ENCODE peak calls at places on chromosome 13, in five cellular contexts. One of them, this sample, is unnamed.

GRCh38 chr13:87274209-87274819 is 396.9 kb upstream of the SLITRK5 start:
- DNase-seq in WTC11: peak
- DNase-seq in KBM-7: peak
- DNase-seq in left lung: no peak
- DNase-seq in anterior cingulate cortex: no peak
- DNase-seq in this sample: peak

GRCh38 chr13:27476943-27477681 is 26.7 kb upstream of the MTIF3 start:
- DNase-seq in WTC11: no peak
- DNase-seq in KBM-7: peak
- DNase-seq in anterior cingulate cortex: no peak
- DNase-seq in left lung: no peak
- DNase-seq in this sample: no peak

GRCh38 chr13:112836940-112837339 is 132.1 kb upstream of the MCF2L start:
- DNase-seq in left lung: no peak
- DNase-seq in KBM-7: no peak
- DNase-seq in anterior cingulate cortex: no peak
- DNase-seq in WTC11: no peak
- DNase-seq in this sample: no peak

GRCh38 chr13:99382428-99383133 is 75.4 kb upstream of the GPR183 start:
- DNase-seq in left lung: no peak
- DNase-seq in anterior cingulate cortex: no peak
- DNase-seq in WTC11: no peak
- DNase-seq in KBM-7: no peak
- DNase-seq in this sample: no peak

GRCh38 chr13:43963726-43964125 is 84.0 kb downstream of the LACC1 start:
- DNase-seq in WTC11: no peak
- DNase-seq in KBM-7: no peak
- DNase-seq in anterior cingulate cortex: no peak
- DNase-seq in left lung: no peak
- DNase-seq in this sample: no peak

GRCh38 chr13:113561417-113562084 is 23.0 kb upstream of the TFDP1 start:
- DNase-seq in anterior cingulate cortex: no peak
- DNase-seq in WTC11: no peak
- DNase-seq in left lung: peak
- DNase-seq in KBM-7: no peak
- DNase-seq in this sample: no peak

GRCh38 chr13:23432589-23432988 is 913 bp downstream of the SACS start:
- DNase-seq in KBM-7: no peak
- DNase-seq in WTC11: no peak
- DNase-seq in left lung: no peak
- DNase-seq in anterior cingulate cortex: no peak
- DNase-seq in this sample: no peak

GRCh38 chr13:113852536-113853517 is 11.0 kb downstream of the GAS6 start:
- DNase-seq in left lung: peak
- DNase-seq in WTC11: no peak
- DNase-seq in anterior cingulate cortex: no peak
- DNase-seq in KBM-7: no peak
- DNase-seq in this sample: no peak

GRCh38 chr13:20146381-20146780 is 14.5 kb downstream of the GJA3 start:
- DNase-seq in anterior cingulate cortex: no peak
- DNase-seq in KBM-7: no peak
- DNase-seq in left lung: no peak
- DNase-seq in WTC11: no peak
- DNase-seq in this sample: no peak

GRCh38 chr13:59277106-59277505 is 886.6 kb downstream of the DIAPH3 start:
- DNase-seq in WTC11: no peak
- DNase-seq in anterior cingulate cortex: no peak
- DNase-seq in KBM-7: no peak
- DNase-seq in left lung: no peak
- DNase-seq in this sample: no peak

GRCh38 chr13:106407338-106407737 is 128.1 kb downstream of the EFNB2 start:
- DNase-seq in left lung: no peak
- DNase-seq in WTC11: no peak
- DNase-seq in KBM-7: no peak
- DNase-seq in anterior cingulate cortex: no peak
- DNase-seq in this sample: no peak

GRCh38 chr13:33472446-33472845 is 186.9 kb upstream of the STARD13 start:
- DNase-seq in WTC11: no peak
- DNase-seq in anterior cingulate cortex: no peak
- DNase-seq in left lung: no peak
- DNase-seq in KBM-7: no peak
- DNase-seq in this sample: no peak

GRCh38 chr13:97434417-97435296 is 688 bp downstream of the RAP2A start:
- DNase-seq in anterior cingulate cortex: no peak
- DNase-seq in KBM-7: peak
- DNase-seq in left lung: no peak
- DNase-seq in WTC11: peak
- DNase-seq in this sample: peak

GRCh38 chr13:71285700-71286099 is 581.3 kb downstream of the DACH1 start:
- DNase-seq in anterior cingulate cortex: no peak
- DNase-seq in WTC11: no peak
- DNase-seq in left lung: no peak
- DNase-seq in KBM-7: no peak
- DNase-seq in this sample: no peak

GRCh38 chr13:99307247-99307646 is at the start of gene GPR183:
- DNase-seq in KBM-7: no peak
- DNase-seq in anterior cingulate cortex: no peak
- DNase-seq in WTC11: no peak
- DNase-seq in left lung: no peak
- DNase-seq in this sample: no peak

GRCh38 chr13:64332048-64332447 is 2898.1 kb downstream of the PCDH9 start:
- DNase-seq in left lung: no peak
- DNase-seq in anterior cingulate cortex: no peak
- DNase-seq in KBM-7: no peak
- DNase-seq in WTC11: no peak
- DNase-seq in this sample: no peak

GRCh38 chr13:53060840-53061485 is 32.4 kb downstream of the OLFM4 start:
- DNase-seq in WTC11: no peak
- DNase-seq in left lung: no peak
- DNase-seq in KBM-7: no peak
- DNase-seq in anterior cingulate cortex: no peak
- DNase-seq in this sample: peak

GRCh38 chr13:45092668-45093067 is 27.6 kb upstream of the GTF2F2 start:
- DNase-seq in KBM-7: peak
- DNase-seq in WTC11: no peak
- DNase-seq in left lung: no peak
- DNase-seq in anterior cingulate cortex: peak
- DNase-seq in this sample: no peak

GRCh38 chr13:99766641-99767045 is 204.9 kb downstream of the ZIC5 start:
- DNase-seq in anterior cingulate cortex: no peak
- DNase-seq in left lung: no peak
- DNase-seq in WTC11: peak
- DNase-seq in KBM-7: no peak
- DNase-seq in this sample: no peak

GRCh38 chr13:76722782-76723181 is 163.4 kb downstream of the KCTD12 start:
- DNase-seq in anterior cingulate cortex: no peak
- DNase-seq in left lung: no peak
- DNase-seq in WTC11: no peak
- DNase-seq in KBM-7: no peak
- DNase-seq in this sample: no peak

GRCh38 chr13:20285530-20285929 is 53.4 kb upstream of the GJB6 start:
- DNase-seq in anterior cingulate cortex: no peak
- DNase-seq in left lung: no peak
- DNase-seq in KBM-7: no peak
- DNase-seq in WTC11: no peak
- DNase-seq in this sample: no peak

GRCh38 chr13:53783466-53783865 is 754.9 kb downstream of the OLFM4 start:
- DNase-seq in anterior cingulate cortex: no peak
- DNase-seq in left lung: peak
- DNase-seq in KBM-7: no peak
- DNase-seq in WTC11: no peak
- DNase-seq in this sample: no peak

GRCh38 chr13:44732503-44733098 is 156.5 kb upstream of the TSC22D1 start:
- DNase-seq in left lung: no peak
- DNase-seq in KBM-7: no peak
- DNase-seq in anterior cingulate cortex: no peak
- DNase-seq in WTC11: no peak
- DNase-seq in this sample: no peak

GRCh38 chr13:100089633-100090032 is 740 bp downstream of the PCCA start:
- DNase-seq in KBM-7: no peak
- DNase-seq in WTC11: no peak
- DNase-seq in left lung: no peak
- DNase-seq in anterior cingulate cortex: no peak
- DNase-seq in this sample: no peak

GRCh38 chr13:76516013-76516412 is 370.2 kb downstream of the KCTD12 start:
- DNase-seq in WTC11: no peak
- DNase-seq in left lung: no peak
- DNase-seq in anterior cingulate cortex: no peak
- DNase-seq in KBM-7: no peak
- DNase-seq in this sample: no peak

GRCh38 chr13:63910406-63910957 is 2494.8 kb upstream of the PCDH20 start:
- DNase-seq in KBM-7: peak
- DNase-seq in left lung: no peak
- DNase-seq in anterior cingulate cortex: no peak
- DNase-seq in WTC11: peak
- DNase-seq in this sample: peak

GRCh38 chr13:112510987-112511715 is 76.8 kb downstream of the TUBGCP3 start:
- DNase-seq in anterior cingulate cortex: no peak
- DNase-seq in WTC11: no peak
- DNase-seq in KBM-7: no peak
- DNase-seq in left lung: no peak
- DNase-seq in this sample: no peak

GRCh38 chr13:114179087-114179658 is at the start of gene CFAP97D2:
- DNase-seq in KBM-7: no peak
- DNase-seq in left lung: no peak
- DNase-seq in WTC11: no peak
- DNase-seq in anterior cingulate cortex: no peak
- DNase-seq in this sample: no peak

GRCh38 chr13:74930402-74931165 is 551.4 kb downstream of the TBC1D4 start:
- DNase-seq in left lung: no peak
- DNase-seq in anterior cingulate cortex: no peak
- DNase-seq in WTC11: no peak
- DNase-seq in KBM-7: no peak
- DNase-seq in this sample: peak

GRCh38 chr13:114313061-114313860 is 1.0 kb upstream of the CHAMP1 start:
- DNase-seq in anterior cingulate cortex: no peak
- DNase-seq in left lung: no peak
- DNase-seq in WTC11: no peak
- DNase-seq in KBM-7: no peak
- DNase-seq in this sample: no peak

GRCh38 chr13:33865945-33866344 is 48.0 kb downstream of the RFC3 start:
- DNase-seq in WTC11: no peak
- DNase-seq in KBM-7: no peak
- DNase-seq in left lung: no peak
- DNase-seq in anterior cingulate cortex: no peak
- DNase-seq in this sample: no peak